ENCODE peak calls at places on chromosomes 4 and X, in eight cellular contexts. U is KBM-7; Q is activated T-cell treated with anti-CD3 and anti-CD28 coated beads, Interleukin-2, amount 50 U/mL, for 4 hours; T is activated CD4-positive, alpha-beta T cell treated with anti-CD3 and anti-CD28 coated beads, Interleukin-2, amount 10 ng/mL, durations not matched to agents 7 days and 5 days; S is AG09319; K is HFF-Myc; N is activated CD8-positive, alpha-beta memory T cell treated with anti-CD3 and anti-CD28 coated beads, Interleukin-2, amount 50 U/mL, for 4 hours; W is right atrium auricular region. R is an unnamed sample.
A peak's percentile ranks its signal among the peaks of the same experiment; 100 is the strongest.

GRCh38 chr4:41715155-41715554 is 33.4 kb downstream of the PHOX2B start:
- DNase-seq in K (no peak), N (no peak), Q (no peak), W (no peak), U (no peak), S (no peak), T (no peak), R (no peak)

GRCh38 chr4:85475631-85476233 is 782 bp downstream of the ARHGAP24 start:
- DNase-seq in S (no peak), T (no peak), K (no peak), U (no peak), W (no peak), Q (no peak), N (no peak), R (no peak)

GRCh38 chr4:15930314-15930713 is 8.2 kb downstream of the FGFBP1 start:
- DNase-seq in W (no peak), N (no peak), S (no peak), Q (no peak), U (no peak), T (no peak), K (no peak), R (no peak)

GRCh38 chr4:69823481-69824186 is 36.3 kb downstream of the SULT1E1 start:
- DNase-seq in W (no peak), U (peak; percentile 63), K (no peak), Q (peak; percentile 39), S (peak; percentile 5), T (peak; percentile 69), N (peak; percentile 49), R (no peak)

GRCh38 chr4:120921456-120922389 is 803 bp downstream of the PRDM5 start:
- DNase-seq in K (no peak), Q (peak; percentile 47), W (peak; percentile 77), U (no peak), N (peak; percentile 58), S (peak; percentile 19), T (peak; percentile 22), R (no peak)

GRCh38 chr4:23022032-23022431 is 329.3 kb downstream of the GBA3 start:
- DNase-seq in S (peak; percentile 44), Q (no peak), N (no peak), U (no peak), W (no peak), K (no peak), T (no peak), R (no peak)

GRCh38 chrX:79719568-79720231 is 294.9 kb upstream of the TBX22 start:
- DNase-seq in U (no peak), K (no peak), Q (no peak), N (no peak), T (no peak), W (no peak), S (no peak), R (no peak)

GRCh38 chr4:25107827-25108516 is 52.3 kb downstream of the SEPSECS start:
- DNase-seq in W (no peak), N (no peak), T (no peak), S (no peak), Q (no peak), U (no peak), K (no peak), R (no peak)

GRCh38 chrX:132802033-132802432 is 156.4 kb downstream of the HS6ST2 start:
- DNase-seq in S (no peak), N (no peak), K (no peak), Q (no peak), T (no peak), W (no peak), U (no peak), R (no peak)

GRCh38 chrX:56790778-56791177 is 61.7 kb downstream of the NBDY start:
- DNase-seq in W (peak; percentile 43), S (no peak), K (no peak), Q (no peak), T (no peak), N (no peak), U (no peak), R (no peak)

GRCh38 chr4:165994706-165995105 is 121.7 kb downstream of the TLL1 start:
- DNase-seq in U (no peak), T (no peak), W (no peak), K (no peak), N (no peak), S (no peak), Q (no peak), R (no peak)

GRCh38 chr4:112881842-112882241 is 167.6 kb upstream of the ANK2 start:
- DNase-seq in S (no peak), K (no peak), W (no peak), Q (no peak), T (no peak), N (no peak), U (no peak), R (no peak)

GRCh38 chr4:53688186-53688790 is 97.0 kb upstream of the LNX1 start:
- DNase-seq in U (peak; percentile 47), K (peak; percentile 97), W (no peak), Q (no peak), T (no peak), N (no peak), S (peak; percentile 95), R (peak; percentile 9)

GRCh38 chrX:140744085-140744484 is 34.5 kb downstream of the LINC00632 start:
- DNase-seq in Q (no peak), S (no peak), U (no peak), K (no peak), T (peak; percentile 17), N (no peak), W (no peak), R (no peak)

GRCh38 chrX:31603411-31604120 is 531.7 kb upstream of the FTHL17 start:
- DNase-seq in K (no peak), W (no peak), Q (no peak), S (no peak), U (no peak), T (no peak), N (no peak), R (no peak)

GRCh38 chr4:111652206-111652605 is 493.0 kb upstream of the FAM241A start:
- DNase-seq in U (no peak), W (no peak), S (no peak), T (no peak), K (no peak), N (no peak), Q (no peak), R (no peak)

GRCh38 chr4:150230556-150230955 is 152.3 kb downstream of the DCLK2 start:
- DNase-seq in S (no peak), W (no peak), U (no peak), T (no peak), Q (no peak), N (no peak), K (no peak), R (no peak)

GRCh38 chrX:1910207-1910470 is 295.3 kb downstream of the ASMT start:
- DNase-seq in Q (no peak), K (no peak), T (no peak), S (no peak), W (no peak), U (no peak), N (no peak), R (no peak)

GRCh38 chr4:5881340-5881739 is 11.5 kb downstream of the CRMP1 start:
- DNase-seq in Q (no peak), S (no peak), W (no peak), N (no peak), T (no peak), U (no peak), K (no peak), R (no peak)

GRCh38 chr4:60241886-60242285 is 958.2 kb upstream of the ADGRL3 start:
- DNase-seq in N (no peak), T (no peak), W (no peak), U (no peak), Q (no peak), K (no peak), S (no peak), R (no peak)

GRCh38 chr4:56995525-56995924 is 16.8 kb downstream of the POLR2B start:
- DNase-seq in Q (no peak), U (no peak), S (peak; percentile 83), T (no peak), W (peak; percentile 86), N (no peak), K (no peak), R (no peak)

GRCh38 chr4:119328695-119329094 is 6.8 kb upstream of the FABP2 start:
- DNase-seq in K (no peak), T (no peak), Q (no peak), S (no peak), U (no peak), W (no peak), N (no peak), R (no peak)

GRCh38 chrX:425056-425455 is 38.3 kb upstream of the PPP2R3B start:
- DNase-seq in S (no peak), W (no peak), T (no peak), U (no peak), N (no peak), K (no peak), Q (no peak), R (no peak)

GRCh38 chr4:17469931-17470674 is 41.8 kb downstream of the QDPR start:
- DNase-seq in K (no peak), W (no peak), N (no peak), Q (no peak), T (no peak), S (no peak), U (no peak), R (no peak)

R was measured in GM13977.